ENCODE peak calls at places on chromosomes 7 and 10, in six cellular contexts. U, H, Z, R, P and W are unnamed samples.

GRCh38 chr10:71476249-71477011 is 79.7 kb downstream of the CDH23 start:
- DNase-seq in Z (no peak), U (no peak), H (no peak), R (no peak), P (no peak), W (no peak)

GRCh38 chr10:96765406-96766240 is 45.3 kb upstream of the PIK3AP1 start:
- DNase-seq in H (peak), P (peak), U (peak), Z (no peak), R (peak), W (peak)

GRCh38 chr10:125024496-125025234 is 82.7 kb downstream of the ZRANB1 start:
- DNase-seq in H (no peak), U (no peak), Z (no peak), R (no peak), P (peak), W (no peak)

GRCh38 chr7:53437336-53437735 is 401.9 kb downstream of the POM121L12 start:
- DNase-seq in U (no peak), P (peak), H (no peak), Z (no peak), R (no peak), W (peak)

GRCh38 chr7:83306487-83306886 is 143.8 kb upstream of the PCLO start:
- DNase-seq in P (no peak), U (no peak), R (no peak), Z (no peak), H (no peak), W (no peak)

GRCh38 chr10:129099992-129100391 is 367.0 kb upstream of the MGMT start:
- DNase-seq in U (no peak), R (no peak), Z (no peak), P (no peak), H (no peak), W (no peak)

GRCh38 chr10:109588259-109588658 is 335.1 kb downstream of the XPNPEP1 start:
- DNase-seq in U (no peak), Z (no peak), H (no peak), R (no peak), P (no peak), W (peak)

GRCh38 chr7:91949221-91950009 is 8.8 kb downstream of the AKAP9 start:
- DNase-seq in U (peak), R (no peak), P (no peak), H (peak), Z (no peak), W (peak)

GRCh38 chr7:16409777-16410176 is 11.6 kb downstream of the CRPPA start:
- DNase-seq in R (no peak), H (peak), P (no peak), U (no peak), Z (no peak), W (no peak)

GRCh38 chr10:48608279-48608681 is 3.4 kb upstream of the ARHGAP22 start:
- DNase-seq in P (peak), Z (no peak), R (peak), U (no peak), H (no peak), W (peak)

GRCh38 chr10:112435013-112435619 is 11.6 kb downstream of the ZDHHC6 start:
- DNase-seq in H (peak), P (peak), R (no peak), Z (no peak), U (peak), W (peak)

GRCh38 chr7:81333004-81333403 is 414.2 kb upstream of the SEMA3C start:
- DNase-seq in Z (no peak), P (peak), U (peak), H (peak), R (no peak), W (no peak)

GRCh38 chr7:157507987-157508386 is 171.2 kb downstream of the DNAJB6 start:
- DNase-seq in R (no peak), P (no peak), Z (no peak), U (no peak), H (no peak), W (no peak)

GRCh38 chr7:42128703-42129102 is 108.3 kb downstream of the GLI3 start:
- DNase-seq in R (no peak), P (peak), H (no peak), Z (no peak), U (no peak), W (peak)

GRCh38 chr7:22187691-22188348 is 169.1 kb downstream of the RAPGEF5 start:
- DNase-seq in R (no peak), P (no peak), Z (no peak), U (no peak), H (no peak), W (no peak)

GRCh38 chr10:61832866-61833481 is 68.5 kb upstream of the ARID5B start:
- DNase-seq in P (peak), H (peak), U (peak), Z (no peak), R (no peak), W (no peak)

GRCh38 chr10:34405611-34406462 is 409.3 kb downstream of the PARD3 start:
- DNase-seq in P (no peak), R (no peak), H (peak), Z (no peak), U (peak), W (no peak)

GRCh38 chr7:123958186-123958703 is 33.2 kb downstream of the SPAM1 start:
- DNase-seq in R (no peak), U (no peak), H (no peak), Z (no peak), P (no peak), W (no peak)

GRCh38 chr7:105009667-105010537 is 4.1 kb upstream of the KMT2E start:
- DNase-seq in R (no peak), U (no peak), Z (no peak), H (no peak), P (no peak), W (no peak)

GRCh38 chr7:113119429-113119828 is 1.1 kb upstream of the SMIM30 start:
- DNase-seq in H (no peak), Z (no peak), U (no peak), P (no peak), R (no peak), W (no peak)

GRCh38 chr10:60910543-60910942 is 33.4 kb downstream of the RHOBTB1 start:
- DNase-seq in P (peak), Z (no peak), R (no peak), H (no peak), U (no peak), W (no peak)

GRCh38 chr7:97859606-97860204 is 12.5 kb downstream of the ASNS start:
- DNase-seq in R (no peak), Z (no peak), H (peak), P (no peak), U (no peak), W (no peak)

DNA sequence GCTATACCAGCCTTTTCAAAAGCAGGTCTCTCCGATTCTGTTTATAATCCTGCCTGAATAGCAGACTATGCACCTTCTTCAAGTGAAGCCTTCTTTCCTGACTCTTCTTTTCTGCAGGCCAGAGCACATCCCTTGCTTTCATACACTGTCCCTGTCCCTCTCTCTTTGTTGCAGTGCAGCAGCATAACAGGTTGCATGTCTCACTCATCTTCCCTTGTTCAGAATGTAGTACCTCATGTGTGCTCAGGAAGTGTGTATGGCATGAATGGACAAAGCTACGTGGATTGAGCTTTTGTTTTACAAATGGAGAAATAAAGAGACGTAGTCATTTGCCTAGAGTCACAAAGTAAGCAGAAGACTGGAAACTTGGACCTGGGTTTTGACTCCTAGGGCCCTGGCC is 67.9 kb downstream of the PTPRZ1 start:
- DNase-seq in P (no peak), R (no peak), U (no peak), H (no peak), Z (no peak), W (no peak)
- H2BK5ac ChIP-seq in P (no peak), R (peak), U (no peak), H (no peak), Z (no peak), W (no peak)

GRCh38 chr10:8502611-8503010 is 448.1 kb downstream of the GATA3 start:
- DNase-seq in R (no peak), Z (no peak), P (no peak), H (no peak), U (no peak), W (no peak)
- H3K4ac ChIP-seq in R (no peak), Z (no peak), P (no peak), H (no peak), U (no peak), W (no peak)

GRCh38 chr7:152752513-152752912 is 7.0 kb upstream of the ACTR3B start:
- DNase-seq in P (no peak), U (no peak), Z (no peak), R (no peak), H (no peak), W (no peak)

GRCh38 chr7:152760384-152761115 is 998 bp downstream of the ACTR3B start:
- DNase-seq in U (peak), Z (no peak), R (no peak), P (no peak), H (peak), W (peak)

GRCh38 chr7:152759655-152760383 is at the start of gene ACTR3B:
- DNase-seq in Z (peak), H (peak), R (peak), U (peak), P (peak), W (peak)

GRCh38 chr7:152751449-152752141 is 8.0 kb upstream of the ACTR3B start:
- DNase-seq in H (no peak), P (no peak), Z (no peak), R (no peak), U (no peak), W (no peak)

DNA sequence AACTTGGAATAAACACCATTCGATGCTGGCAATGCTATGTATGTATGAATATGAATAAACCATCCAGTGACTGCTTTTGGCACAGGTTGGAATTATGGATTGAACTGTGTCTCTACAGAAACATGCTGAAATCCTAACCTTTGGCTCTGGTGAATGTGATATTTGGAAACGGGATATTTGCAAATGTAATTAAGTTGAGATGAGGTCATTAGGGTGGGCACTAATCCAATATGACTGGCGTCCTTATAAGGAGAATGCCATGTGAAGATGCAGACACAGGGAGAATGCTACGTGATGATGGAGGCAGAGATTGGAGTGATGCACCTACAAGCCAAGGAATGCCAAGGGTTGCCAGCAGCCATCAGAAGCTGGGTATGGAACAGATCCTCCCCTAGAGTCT is 3.4 kb upstream of the ACTR3B start:
- DNase-seq in H (peak), U (no peak), P (no peak), Z (no peak), R (no peak), W (no peak)
- H3K4me3 ChIP-seq in H (no peak), U (no peak), P (no peak), Z (no peak), R (no peak), W (no peak)

GRCh38 chr10:12394236-12395033 is 45.1 kb downstream of the CAMK1D start:
- DNase-seq in Z (no peak), P (no peak), U (peak), R (peak), H (peak), W (peak)

GRCh38 chr10:12397931-12398330 is 48.6 kb downstream of the CAMK1D start:
- DNase-seq in U (no peak), P (no peak), H (peak), R (no peak), Z (no peak), W (no peak)

GRCh38 chr10:12396093-12396492 is 46.7 kb downstream of the CAMK1D start:
- DNase-seq in R (peak), Z (no peak), U (no peak), P (no peak), H (no peak), W (no peak)

GRCh38 chr10:12397147-12397896 is 48.0 kb downstream of the CAMK1D start:
- DNase-seq in U (no peak), P (no peak), Z (no peak), H (no peak), R (peak), W (no peak)

DNA sequence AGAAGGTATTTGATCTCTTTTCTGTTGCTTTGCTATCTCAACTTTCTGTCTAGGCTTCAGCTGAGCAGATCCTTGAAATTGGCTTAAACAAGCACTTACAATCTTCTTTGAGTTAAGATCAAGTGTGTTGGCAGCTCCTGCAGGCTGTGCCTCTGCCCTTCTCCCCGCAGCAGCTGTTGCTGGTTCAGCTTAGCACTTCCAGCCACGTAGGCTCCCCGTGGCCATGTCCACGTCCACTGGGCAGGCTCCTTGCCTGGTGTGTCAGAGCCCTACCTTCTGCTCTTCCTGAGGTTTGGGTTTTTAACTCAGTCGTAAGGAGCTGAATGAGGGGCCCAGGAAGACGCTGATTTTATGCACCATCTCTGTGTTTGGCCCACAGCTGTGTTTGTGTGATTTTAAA is 47.2 kb downstream of the CAMK1D start:
- DNase-seq in R (peak), P (no peak), U (no peak), Z (no peak), H (peak), W (no peak)
- H2BK5ac ChIP-seq in R (peak), P (no peak), U (no peak), Z (no peak), H (no peak), W (no peak)

DNA sequence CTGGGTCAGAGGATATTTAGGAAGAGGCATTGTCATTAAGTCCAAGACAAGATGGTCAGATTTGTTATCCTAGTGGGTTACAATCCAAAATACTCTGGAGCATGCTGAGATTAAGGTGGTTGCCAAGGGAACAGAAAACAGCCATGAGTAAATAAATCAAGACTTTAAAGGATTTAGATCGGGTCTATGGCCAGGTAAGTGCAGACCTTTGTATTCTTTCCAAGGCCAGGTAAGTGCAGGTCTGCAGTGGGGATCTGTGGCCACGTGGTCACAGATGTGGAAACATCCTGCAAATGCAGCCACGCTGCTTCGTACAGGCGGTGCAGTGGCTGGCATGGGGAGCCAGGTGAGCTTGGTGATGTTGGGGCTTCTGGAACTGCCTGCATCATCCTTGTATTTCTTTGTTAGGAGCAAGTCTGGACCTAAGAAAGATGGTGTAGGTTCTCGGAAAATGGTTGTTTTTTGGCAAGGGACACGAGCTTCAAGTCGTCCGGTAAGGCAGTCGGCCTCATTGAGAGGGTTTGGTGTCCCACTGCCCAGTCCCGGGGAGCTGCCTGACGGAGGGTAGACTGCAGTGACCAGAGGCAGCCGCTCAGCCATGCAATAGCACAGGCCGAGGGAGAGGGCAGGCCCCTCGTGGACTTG is 21.8 kb downstream of the ZNF775 start:
- DNase-seq in Z (no peak), U (no peak), R (no peak), H (no peak), P (peak), W (peak)
- H3K4ac ChIP-seq in Z (no peak), U (no peak), R (peak), H (no peak), P (peak), W (no peak)

DNA sequence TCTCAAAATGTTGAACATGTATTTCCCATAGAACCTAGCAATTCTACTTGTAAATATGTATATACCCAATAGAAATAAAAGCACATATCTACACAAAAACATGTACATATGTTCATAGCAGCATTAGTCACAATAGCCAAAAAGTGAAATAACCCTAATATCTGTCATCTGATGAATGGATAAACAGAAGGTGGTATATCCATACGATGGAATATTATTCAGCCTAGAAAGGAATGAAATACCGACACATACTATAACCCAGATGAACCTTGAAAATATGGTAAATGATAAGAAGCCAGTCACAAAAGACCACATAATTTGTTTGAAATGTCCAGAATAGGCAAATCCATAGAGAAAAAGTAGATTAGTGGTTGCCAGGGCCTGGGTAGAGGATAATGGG is 87.9 kb downstream of the MCU start:
- DNase-seq in R (no peak), H (no peak), Z (no peak), U (no peak), P (no peak), W (no peak)
- H3K4me3 ChIP-seq in R (no peak), H (no peak), Z (no peak), U (no peak), P (no peak), W (no peak)

GRCh38 chr7:69722836-69723235 is 124.6 kb downstream of the AUTS2 start:
- DNase-seq in U (no peak), H (no peak), Z (no peak), R (no peak), P (peak), W (no peak)
- H2BK5ac ChIP-seq in U (no peak), H (no peak), Z (no peak), R (no peak), P (no peak), W (no peak)

GRCh38 chr10:93436577-93436976 is 45.6 kb downstream of the MYOF start:
- DNase-seq in R (no peak), U (peak), H (peak), Z (no peak), P (peak), W (peak)
- H3K4ac ChIP-seq in R (no peak), U (peak), H (peak), Z (no peak), P (peak), W (peak)

DNA sequence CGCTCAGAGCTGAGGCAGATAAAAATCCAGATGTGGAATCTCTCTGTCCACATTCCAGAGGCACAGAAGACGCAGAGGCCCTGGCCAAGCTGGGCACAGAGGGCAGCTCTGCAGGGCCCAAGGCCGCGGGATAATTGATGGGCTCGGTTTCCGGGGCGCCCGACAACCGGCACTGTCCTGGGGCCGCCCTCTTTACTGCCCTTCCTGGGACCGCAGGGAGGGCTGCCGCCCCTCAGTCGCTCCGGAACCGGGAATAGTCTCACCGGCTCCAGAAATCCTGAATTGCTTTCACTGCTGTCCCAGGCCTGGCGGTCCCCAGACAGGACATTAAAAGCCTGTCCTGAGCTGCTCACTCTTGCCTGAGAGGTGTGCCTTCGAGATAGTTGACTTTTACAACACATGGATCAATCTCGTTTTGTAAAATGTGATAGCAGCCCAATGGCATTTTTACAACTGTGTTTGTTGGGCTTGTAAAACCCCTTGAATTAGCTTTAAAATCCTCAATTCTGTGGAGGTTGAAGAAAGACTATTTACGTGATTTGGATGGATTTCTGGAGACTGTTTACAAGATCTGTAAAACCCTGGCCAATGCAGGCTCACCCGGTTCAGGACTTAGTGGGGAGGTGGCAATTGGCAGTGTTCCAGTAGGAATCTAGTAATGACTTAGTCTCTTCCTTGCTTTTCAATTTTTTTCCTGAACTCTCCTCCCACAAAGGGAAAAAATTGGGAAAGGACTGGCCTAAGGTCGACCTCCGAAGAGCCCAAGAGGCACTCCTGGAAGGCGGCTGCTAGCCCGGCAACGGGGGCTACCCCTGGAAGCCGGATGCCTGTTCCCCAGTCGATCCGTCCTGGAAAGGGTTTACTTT is 1.4 kb upstream of the HOXA6 start:
- DNase-seq in Z (no peak), R (peak), U (peak), P (no peak), H (no peak), W (no peak)
- H3K4me3 ChIP-seq in Z (no peak), R (no peak), U (no peak), P (no peak), H (peak), W (no peak)

GRCh38 chr7:46288010-46288409 is 366.9 kb upstream of the IGFBP3 start:
- DNase-seq in H (no peak), Z (no peak), R (no peak), U (no peak), P (no peak), W (no peak)
- H2BK5ac ChIP-seq in H (no peak), Z (no peak), R (no peak), U (no peak), P (peak), W (no peak)